ENCODE peak calls at places on chromosomes 7 and 10, in five cellular contexts. J is A549, F is cardiac muscle cell, W is fibroblast of lung, L is RWPE1. A is an unnamed sample.

GRCh38 chr7:80876894-80877414 is 41.9 kb downstream of the SEMA3C start:
- DNase-seq in J (peak), F (peak), W (peak), L (peak), A (peak)

GRCh38 chr7:30469303-30469702 is 9.3 kb downstream of the NOD1 start:
- DNase-seq in J (peak), F (peak), W (peak), L (peak), A (peak)

GRCh38 chr10:37314862-37315261 is 189.5 kb downstream of the ANKRD30A start:
- DNase-seq in J (peak), F (no peak), W (no peak), L (peak), A (no peak)

GRCh38 chr10:100184426-100185219 is 1.2 kb downstream of the ERLIN1 start:
- DNase-seq in J (peak), F (peak), W (peak), L (peak), A (peak)

GRCh38 chr10:60733189-60733815 is 45.0 kb upstream of the CDK1 start:
- DNase-seq in J (peak), F (peak), W (peak), L (peak), A (no peak)

GRCh38 chr7:25083201-25083600 is 41.9 kb downstream of the CYCS start:
- DNase-seq in J (no peak), F (no peak), W (no peak), L (peak), A (no peak)

GRCh38 chr7:4556868-4557620 is 125.1 kb upstream of the FOXK1 start:
- DNase-seq in J (no peak), F (no peak), W (no peak), L (no peak), A (no peak)

GRCh38 chr10:114755537-114755936 is 66.0 kb upstream of the FHIP2A start:
- DNase-seq in J (no peak), F (no peak), W (no peak), L (no peak), A (no peak)

GRCh38 chr7:113710310-113711106 is 208.3 kb downstream of the PPP1R3A start:
- DNase-seq in J (peak), F (peak), W (peak), L (peak), A (peak)

GRCh38 chr7:124713086-124713485 is 52.5 kb downstream of the GPR37 start:
- DNase-seq in J (no peak), F (no peak), W (no peak), L (no peak), A (no peak)

GRCh38 chr7:72751978-72752377 is 76.0 kb downstream of the TYW1B start:
- DNase-seq in J (no peak), F (peak), W (no peak), L (no peak), A (no peak)

GRCh38 chr7:43658718-43659548 is 70.4 kb downstream of the COA1 start:
- DNase-seq in J (peak), F (no peak), W (peak), L (peak), A (no peak)

GRCh38 chr10:35888400-35888799 is 246.3 kb upstream of the FZD8 start:
- DNase-seq in J (no peak), F (no peak), W (no peak), L (no peak), A (no peak)

GRCh38 chr7:74343281-74344127 is 54.3 kb downstream of the CLIP2 start:
- DNase-seq in J (peak), F (no peak), W (peak), L (peak), A (no peak)

GRCh38 chr7:136198168-136198567 is 221.0 kb upstream of the MTPN start:
- DNase-seq in J (no peak), F (no peak), W (no peak), L (no peak), A (no peak)

GRCh38 chr7:48298779-48299178 is 127.5 kb downstream of the ABCA13 start:
- DNase-seq in J (peak), F (no peak), W (no peak), L (peak), A (no peak)

GRCh38 chr7:69780377-69780776 is 182.1 kb downstream of the AUTS2 start:
- DNase-seq in J (peak), F (peak), W (no peak), L (peak), A (peak)

GRCh38 chr10:70404906-70405824 is 1.2 kb downstream of the EIF4EBP2 start:
- DNase-seq in J (peak), F (peak), W (peak), L (peak), A (peak)

GRCh38 chr7:28708458-28708951 is 249.6 kb downstream of the TRIL start:
- DNase-seq in J (no peak), F (peak), W (no peak), L (no peak), A (no peak)

GRCh38 chr10:103580011-103580410 is 86.5 kb downstream of the NEURL1 start:
- DNase-seq in J (no peak), F (no peak), W (no peak), L (no peak), A (no peak)

GRCh38 chr10:103578782-103579382 is 85.4 kb downstream of the NEURL1 start:
- DNase-seq in J (peak), F (no peak), W (no peak), L (no peak), A (peak)

GRCh38 chr10:103582331-103583123 is 89.0 kb downstream of the NEURL1 start:
- DNase-seq in J (no peak), F (no peak), W (no peak), L (no peak), A (no peak)

GRCh38 chr10:103581499-103581898 is 88.0 kb downstream of the NEURL1 start:
- DNase-seq in J (no peak), F (no peak), W (no peak), L (no peak), A (no peak)

DNA sequence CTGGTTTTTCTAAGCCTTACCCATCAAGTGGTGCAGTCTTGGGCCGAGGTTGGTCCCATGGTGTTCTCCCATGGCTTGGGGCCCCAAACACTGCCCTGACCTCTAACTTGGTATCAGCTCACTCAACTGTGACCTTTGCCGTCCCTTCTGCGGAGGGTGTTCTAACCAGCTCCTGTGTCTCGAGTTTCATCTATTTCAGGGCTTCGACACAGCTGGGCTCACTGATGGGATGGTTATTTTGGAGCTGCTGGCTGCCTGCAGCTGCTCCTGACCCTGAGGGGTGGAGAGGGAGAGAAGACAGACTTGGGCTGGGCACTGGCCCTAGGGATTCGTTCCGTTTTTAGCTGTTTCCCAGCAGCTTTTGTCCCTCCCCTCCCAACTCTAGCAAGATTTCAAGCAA is 86.9 kb downstream of the NEURL1 start:
- DNase-seq in J (no peak), F (peak), W (no peak), L (no peak), A (peak)
- H3K27ac ChIP-seq in J (no peak), F (peak), W (no peak), L (no peak), A (peak)

GRCh38 chr7:128215739-128216138 is 25.3 kb upstream of the LEP start:
- DNase-seq in J (no peak), F (no peak), W (peak), L (no peak), A (no peak)
- H3K27ac ChIP-seq in J (no peak), F (no peak), W (peak), L (peak), A (no peak)

GRCh38 chr10:44437837-44438752 is 53.2 kb upstream of the CXCL12 start:
- DNase-seq in J (no peak), F (no peak), W (peak), L (no peak), A (no peak)
- H3K27ac ChIP-seq in J (no peak), F (no peak), W (no peak), L (no peak), A (no peak)

DNA sequence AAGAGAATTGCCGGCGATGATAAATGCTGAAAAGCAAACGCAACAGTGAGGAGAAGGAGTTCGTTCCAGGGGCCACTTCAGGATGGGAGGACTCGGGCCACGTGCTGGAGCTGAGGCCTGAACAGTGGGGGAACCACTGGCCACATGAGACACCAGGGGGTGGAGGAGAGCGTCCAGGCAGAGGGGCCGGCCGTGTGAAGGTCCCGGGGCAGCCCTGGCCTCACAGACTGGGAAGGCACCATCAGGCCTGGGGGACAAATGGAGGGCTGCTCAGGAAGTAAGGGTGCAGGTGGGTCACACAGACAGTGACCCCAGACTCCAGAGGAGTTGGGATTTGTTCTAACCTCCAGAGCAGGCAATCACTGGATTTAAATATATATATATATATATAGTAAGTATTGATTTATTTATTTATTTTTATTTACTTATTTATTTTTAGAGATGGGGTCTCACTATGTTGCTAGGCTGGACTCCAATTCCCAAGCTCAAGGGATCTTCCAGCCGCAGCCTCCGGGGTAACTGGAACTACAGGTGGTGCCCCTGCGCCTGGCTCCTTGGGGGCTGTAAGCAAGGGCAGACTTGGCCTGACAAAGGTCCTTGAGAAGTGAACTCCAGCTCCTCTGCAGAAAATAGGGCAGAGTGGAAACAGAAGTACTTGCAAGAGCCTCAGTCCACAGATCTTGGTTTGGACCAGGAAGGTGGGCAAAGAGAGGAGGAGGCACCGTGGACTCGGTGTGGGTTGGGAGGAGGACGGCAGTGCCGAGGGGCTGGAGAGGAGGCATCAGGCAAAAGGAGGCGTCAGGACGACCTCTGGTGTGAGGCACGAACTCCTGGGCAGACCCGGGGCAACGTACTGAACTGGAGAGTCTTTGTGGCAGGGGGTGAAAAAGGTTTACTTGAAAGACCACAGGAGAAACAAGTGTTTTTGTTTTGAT is 57.3 kb downstream of the TCERG1L start:
- DNase-seq in J (no peak), F (no peak), W (no peak), L (no peak), A (no peak)
- H3K27ac ChIP-seq in J (no peak), F (no peak), W (no peak), L (no peak), A (no peak)

GRCh38 chr7:116261904-116262303 is 51.6 kb downstream of the TES start:
- DNase-seq in J (peak), F (no peak), W (no peak), L (no peak), A (no peak)
- H3K27ac ChIP-seq in J (peak), F (no peak), W (no peak), L (no peak), A (no peak)

GRCh38 chr10:113329121-113329596 is 223.7 kb upstream of the HABP2 start:
- DNase-seq in J (peak), F (no peak), W (peak), L (no peak), A (no peak)
- H3K27ac ChIP-seq in J (peak), F (no peak), W (no peak), L (no peak), A (no peak)

GRCh38 chr7:134130124-134130523 is 3.0 kb downstream of the LRGUK start:
- DNase-seq in J (no peak), F (no peak), W (no peak), L (no peak), A (no peak)
- H3K27ac ChIP-seq in J (no peak), F (no peak), W (no peak), L (no peak), A (no peak)

GRCh38 chr10:76115131-76115470 is 683.7 kb downstream of the LRMDA start:
- DNase-seq in J (no peak), F (no peak), W (no peak), L (no peak), A (no peak)
- H3K27ac ChIP-seq in J (no peak), F (peak), W (no peak), L (no peak), A (no peak)

A was measured in SJCRH30.